ENCODE peak calls at places on chromosomes 3 and 15, in five cellular contexts. Y, D, N, Z and W are unnamed samples.

GRCh38 chr3:136604961-136605360 is 147.2 kb downstream of the STAG1 start:
- DNase-seq in Y (no peak), D (peak; percentile 9), N (no peak), Z (peak; percentile 23), W (no peak)

GRCh38 chr3:158920375-158920774 is 118.5 kb downstream of the MFSD1 start:
- DNase-seq in Y (no peak), D (peak; percentile 47), N (no peak), Z (no peak), W (no peak)

GRCh38 chr3:87120850-87121249 is 106.3 kb upstream of the CHMP2B start:
- DNase-seq in Y (no peak), D (no peak), N (no peak), Z (no peak), W (no peak)

GRCh38 chr3:177554900-177555759 is 357.8 kb upstream of the TBL1XR1 start:
- DNase-seq in Y (no peak), D (peak; percentile 86), N (peak; percentile 21), Z (peak; percentile 64), W (peak; percentile 28)

GRCh38 chr15:86439614-86440013 is 359.9 kb downstream of the AGBL1 start:
- DNase-seq in Y (no peak), D (no peak), N (no peak), Z (no peak), W (no peak)

GRCh38 chr3:170437696-170438407 is 19.2 kb downstream of the CLDN11 start:
- DNase-seq in Y (no peak), D (no peak), N (no peak), Z (no peak), W (no peak)

GRCh38 chr3:30611613-30612421 is 5.4 kb downstream of the TGFBR2 start:
- DNase-seq in Y (no peak), D (peak; percentile 86), N (no peak), Z (peak; percentile 60), W (no peak)

GRCh38 chr3:35675206-35675605 is 35.9 kb downstream of the ARPP21 start:
- DNase-seq in Y (no peak), D (no peak), N (no peak), Z (no peak), W (no peak)

GRCh38 chr15:38367476-38367875 is 86.5 kb upstream of the FAM98B start:
- DNase-seq in Y (no peak), D (no peak), N (no peak), Z (peak; percentile 68), W (peak; percentile 7)

GRCh38 chr3:52798376-52798977 is 3.9 kb downstream of the ITIH3 start:
- DNase-seq in Y (no peak), D (no peak), N (no peak), Z (no peak), W (no peak)

GRCh38 chr3:146470424-146470990 is 1.1 kb upstream of the PLSCR2 start:
- DNase-seq in Y (no peak), D (no peak), N (no peak), Z (no peak), W (no peak)

GRCh38 chr15:50450678-50451077 is 26.5 kb downstream of the USP8 start:
- DNase-seq in Y (no peak), D (no peak), N (no peak), Z (no peak), W (no peak)

GRCh38 chr3:186444288-186444687 is 82.3 kb upstream of the DGKG start:
- DNase-seq in Y (no peak), D (no peak), N (no peak), Z (no peak), W (no peak)

GRCh38 chr3:69116897-69117296 is 5.5 kb downstream of the LMOD3 start:
- DNase-seq in Y (no peak), D (peak; percentile 40), N (no peak), Z (no peak), W (no peak)

GRCh38 chr15:83290236-83290635 is 5.8 kb upstream of the BNC1 start:
- DNase-seq in Y (no peak), D (no peak), N (no peak), Z (no peak), W (no peak)

DNA sequence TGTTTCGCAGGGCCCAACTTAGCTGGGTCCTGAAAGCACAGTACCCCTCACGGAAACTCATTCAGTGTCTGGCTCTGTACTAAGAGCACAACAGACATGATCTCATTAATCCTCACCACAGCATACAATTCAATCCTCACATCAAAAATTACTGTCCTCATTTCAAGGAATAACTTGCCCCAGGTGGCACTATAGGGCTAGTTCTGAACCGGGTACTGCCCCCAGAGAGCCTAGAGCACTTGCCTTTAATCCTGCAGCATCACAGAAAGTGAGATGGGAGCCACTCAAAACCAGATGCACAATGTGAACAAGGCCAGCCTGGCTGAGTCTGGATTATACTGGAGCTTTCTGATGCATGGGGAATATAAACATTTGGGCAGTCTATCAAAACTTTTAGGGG is 122.6 kb downstream of the OSBPL10 start:
- DNase-seq in Y (no peak), D (no peak), N (no peak), Z (no peak), W (no peak)
- TF ChIP-seq CTCF in Y (no peak), D (no peak), N (no peak), Z (no peak), W (no peak)

GRCh38 chr3:197525706-197526105 is 30.1 kb downstream of the BDH1 start:
- DNase-seq in Y (no peak), D (no peak), N (no peak), Z (peak; percentile 21), W (no peak)
- TF ChIP-seq CTCF in Y (no peak), D (peak; percentile 49), N (no peak), Z (peak; percentile 39), W (peak; percentile 24)

GRCh38 chr3:6204891-6205290 is 656.0 kb upstream of the GRM7 start:
- DNase-seq in Y (no peak), D (no peak), N (no peak), Z (no peak), W (no peak)
- TF ChIP-seq CTCF in Y (peak; percentile 8), D (no peak), N (peak; percentile 38), Z (no peak), W (no peak)

DNA sequence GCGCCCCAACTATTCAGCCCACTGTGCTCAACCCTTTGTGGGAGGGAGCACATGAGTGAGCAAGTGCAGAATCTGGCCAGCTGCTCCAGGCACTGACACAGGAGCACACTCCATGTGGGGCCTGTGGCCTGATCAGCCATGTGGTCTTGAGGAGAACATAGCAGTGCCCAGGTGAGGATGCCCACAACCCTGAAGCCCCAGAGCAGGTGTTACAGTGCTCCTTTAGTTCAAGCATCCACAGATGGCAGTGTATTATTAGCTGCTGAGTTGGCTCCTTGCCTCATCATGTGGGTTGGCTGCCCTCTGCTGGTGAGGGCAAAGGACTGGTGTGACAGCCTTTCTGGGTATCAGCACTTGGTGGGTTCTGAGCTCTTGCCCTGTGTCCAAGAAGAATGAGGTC is 1588.2 kb downstream of the SI start:
- DNase-seq in Y (peak; percentile 24), D (peak; percentile 25), N (peak; percentile 15), Z (no peak), W (no peak)
- TF ChIP-seq CTCF in Y (peak; percentile 0), D (peak; percentile 66), N (peak; percentile 40), Z (peak; percentile 16), W (peak; percentile 33)

GRCh38 chr15:97672586-97672985 is 287.9 kb upstream of the ARRDC4 start:
- DNase-seq in Y (no peak), D (no peak), N (no peak), Z (no peak), W (no peak)
- TF ChIP-seq CTCF in Y (no peak), D (no peak), N (no peak), Z (no peak), W (no peak)

DNA sequence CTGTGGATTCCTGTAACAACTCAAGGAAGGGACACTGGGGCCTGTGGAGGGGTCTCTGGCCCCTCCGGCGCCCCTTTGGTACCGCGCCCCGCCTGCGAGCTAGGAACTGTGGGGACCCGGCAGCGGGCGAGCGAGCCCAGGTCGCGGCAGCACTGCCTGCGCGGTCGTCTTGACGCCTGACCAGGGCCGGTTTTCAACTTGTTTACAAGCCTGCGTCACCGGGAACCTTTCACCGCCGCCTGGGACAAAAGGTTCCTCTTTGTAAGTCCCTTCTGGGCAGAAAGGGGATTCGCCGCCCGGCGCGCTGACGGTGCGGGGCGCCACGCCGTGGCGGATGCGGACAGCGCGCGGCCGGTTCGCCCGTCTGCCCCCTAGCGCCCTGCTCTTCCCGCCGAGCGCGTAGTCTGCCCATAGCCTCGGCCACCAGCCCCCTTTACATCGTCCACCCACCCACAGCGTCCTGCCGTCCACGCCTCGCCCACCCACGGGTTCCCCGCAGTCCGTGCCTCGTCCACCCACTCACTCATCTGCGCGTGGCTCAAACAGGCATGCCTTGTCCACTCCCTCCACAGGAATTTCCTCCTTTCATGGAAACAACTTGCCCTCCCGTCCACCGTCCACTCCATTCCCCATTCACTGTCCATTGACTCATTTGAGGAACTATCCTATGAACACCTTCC is 5.5 kb upstream of the CFAP100 start:
- DNase-seq in Y (peak; percentile 88), D (peak; percentile 66), N (peak; percentile 92), Z (peak; percentile 76), W (peak; percentile 19)
- TF ChIP-seq CTCF in Y (peak; percentile 99), D (peak; percentile 99), N (peak; percentile 94), Z (peak; percentile 100), W (peak; percentile 76)

GRCh38 chr3:113537155-113537554 is 4.8 kb downstream of the SIDT1 start:
- DNase-seq in Y (no peak), D (peak; percentile 56), N (no peak), Z (no peak), W (no peak)

GRCh38 chr3:113534365-113534764 is 2.0 kb downstream of the SIDT1 start:
- DNase-seq in Y (peak; percentile 37), D (no peak), N (no peak), Z (no peak), W (no peak)

GRCh38 chr3:113536627-113537101 is 4.3 kb downstream of the SIDT1 start:
- DNase-seq in Y (no peak), D (peak; percentile 99), N (peak; percentile 15), Z (no peak), W (no peak)

GRCh38 chr3:113533534-113533892 is 1.2 kb downstream of the SIDT1 start:
- DNase-seq in Y (peak; percentile 56), D (no peak), N (no peak), Z (no peak), W (no peak)

GRCh38 chr3:113535898-113536297 is 3.5 kb downstream of the SIDT1 start:
- DNase-seq in Y (no peak), D (no peak), N (no peak), Z (no peak), W (no peak)
- TF ChIP-seq CTCF in Y (no peak), D (peak; percentile 39), N (peak; percentile 33), Z (peak; percentile 11), W (peak; percentile 19)

DNA sequence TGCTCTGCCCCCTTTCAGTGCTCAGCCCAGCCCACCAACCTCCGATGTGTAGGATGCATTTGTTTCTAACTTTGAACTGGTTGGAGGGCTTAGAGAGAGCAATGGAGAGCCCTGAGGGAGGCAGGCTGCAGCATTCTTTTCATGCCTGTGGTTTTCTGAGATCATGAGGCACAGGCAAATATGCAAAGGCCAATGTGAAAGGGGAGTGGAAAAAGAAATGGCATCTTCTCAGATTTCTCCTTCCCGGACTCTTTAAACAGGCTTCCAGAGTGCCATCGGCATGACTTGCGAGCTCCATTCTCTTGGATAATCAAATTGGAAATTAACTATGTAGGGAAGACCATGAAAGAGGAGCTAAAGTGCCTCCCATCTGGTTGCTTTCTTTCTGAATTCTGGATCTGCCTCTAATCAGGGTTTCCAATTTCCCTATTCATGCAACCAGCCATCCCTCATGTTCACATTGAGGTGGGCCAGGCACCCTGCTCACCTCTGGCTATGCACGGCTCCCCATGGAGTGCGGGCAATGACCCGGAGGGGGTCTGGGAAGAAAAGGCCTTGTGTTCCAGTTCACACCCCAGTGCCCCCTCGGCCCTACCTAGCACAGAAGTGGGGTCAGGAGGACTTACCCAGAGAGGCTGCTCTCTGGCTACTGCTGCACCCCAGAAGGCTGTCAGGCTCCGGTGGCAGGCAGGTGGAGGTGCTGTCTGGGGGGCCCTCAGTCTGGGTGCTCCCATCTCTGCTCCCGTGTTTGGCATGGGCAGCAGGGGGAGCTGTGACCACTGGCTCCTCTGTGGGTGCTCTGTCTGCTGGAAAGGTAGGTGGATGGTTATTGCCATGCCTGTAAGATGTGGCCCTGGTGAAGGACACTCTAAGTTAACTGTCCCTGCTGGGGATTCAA is 16.1 kb downstream of the AMOTL2 start:
- DNase-seq in Y (peak; percentile 66), D (peak; percentile 88), N (no peak), Z (peak; percentile 96), W (peak; percentile 96)
- TF ChIP-seq CTCF in Y (peak; percentile 24), D (peak; percentile 60), N (peak; percentile 13), Z (peak; percentile 29), W (peak; percentile 50)